ENCODE peak calls at places on chromosomes 2 and 18, in five cellular contexts. D is DMS153, U is AG04450, T is heart right ventricle, Q is ELR. K is an unnamed sample.

GRCh38 chr2:30871980-30872789 is 64.9 kb upstream of the CAPN13 start:
- DNase-seq in D (peak; percentile 90), U (no peak), T (peak; percentile 29), Q (no peak), K (no peak)

GRCh38 chr18:12102136-12102842 is 8.6 kb downstream of the ANKRD62 start:
- DNase-seq in D (no peak), U (no peak), T (no peak), Q (no peak), K (no peak)

GRCh38 chr2:106020821-106021316 is 173.2 kb downstream of the UXS1 start:
- DNase-seq in D (peak; percentile 26), U (no peak), T (peak; percentile 16), Q (no peak), K (no peak)

GRCh38 chr2:30756971-30757370 is 50.3 kb downstream of the CAPN13 start:
- DNase-seq in D (no peak), U (no peak), T (no peak), Q (no peak), K (no peak)

GRCh38 chr18:45505497-45506206 is 109.6 kb upstream of the SLC14A2 start:
- DNase-seq in D (no peak), U (no peak), T (no peak), Q (no peak), K (no peak)

GRCh38 chr2:25197336-25198208 is 29.2 kb upstream of the POMC start:
- DNase-seq in D (no peak), U (no peak), T (no peak), Q (peak; percentile 23), K (no peak)

GRCh38 chr2:205187731-205188130 is 494.6 kb upstream of the NRP2 start:
- DNase-seq in D (no peak), U (no peak), T (no peak), Q (no peak), K (no peak)

GRCh38 chr2:41495050-41495449 is 552.8 kb upstream of the PKDCC start:
- DNase-seq in D (no peak), U (no peak), T (no peak), Q (no peak), K (no peak)

GRCh38 chr2:98726172-98726725 is 4.7 kb downstream of the MGAT4A start:
- DNase-seq in D (no peak), U (no peak), T (no peak), Q (no peak), K (no peak)

GRCh38 chr2:18910843-18911242 is 321.5 kb upstream of the NT5C1B start:
- DNase-seq in D (no peak), U (no peak), T (peak; percentile 16), Q (peak; percentile 76), K (no peak)

GRCh38 chr2:176126929-176127768 is 2.4 kb upstream of the HOXD8 start:
- DNase-seq in D (peak; percentile 79), U (peak; percentile 29), T (peak; percentile 78), Q (peak; percentile 74), K (no peak)

GRCh38 chr18:923144-923543 is 18.5 kb downstream of the ADCYAP1 start:
- DNase-seq in D (peak; percentile 30), U (no peak), T (no peak), Q (no peak), K (no peak)

GRCh38 chr2:233360771-233361176 is 6.5 kb downstream of the DGKD start:
- DNase-seq in D (no peak), U (no peak), T (no peak), Q (no peak), K (no peak)

GRCh38 chr2:68465081-68465916 is 1.8 kb downstream of the FBXO48 start:
- DNase-seq in D (no peak), U (no peak), T (no peak), Q (peak; percentile 79), K (no peak)

GRCh38 chr2:232866104-232866503 is 4.0 kb upstream of the SNORC start:
- DNase-seq in D (no peak), U (no peak), T (no peak), Q (no peak), K (no peak)

GRCh38 chr2:3282056-3282998 is 95.3 kb downstream of the EIPR1 start:
- DNase-seq in D (peak; percentile 93), U (peak; percentile 23), T (peak; percentile 42), Q (no peak), K (no peak)

GRCh38 chr18:22551536-22552151 is 133.9 kb upstream of the CTAGE1 start:
- DNase-seq in D (no peak), U (peak; percentile 54), T (no peak), Q (peak; percentile 92), K (no peak)

GRCh38 chr2:160394153-160394552 is 99.5 kb downstream of the RBMS1 start:
- DNase-seq in D (no peak), U (no peak), T (no peak), Q (peak; percentile 42), K (no peak)

GRCh38 chr18:73315381-73315780 is 447.6 kb upstream of the NETO1 start:
- DNase-seq in D (no peak), U (no peak), T (no peak), Q (no peak), K (no peak)

GRCh38 chr2:51995293-51995692 is 963.4 kb upstream of the NRXN1 start:
- DNase-seq in D (no peak), U (peak; percentile 36), T (no peak), Q (peak; percentile 23), K (no peak)

GRCh38 chr2:63163231-63163845 is 112.7 kb downstream of the OTX1 start:
- DNase-seq in D (no peak), U (no peak), T (no peak), Q (peak; percentile 3), K (no peak)

GRCh38 chr2:152297715-152298114 is 37.3 kb upstream of the FMNL2 start:
- DNase-seq in D (no peak), U (no peak), T (no peak), Q (no peak), K (no peak)

GRCh38 chr2:233563663-233564430 is 2.7 kb downstream of the USP40 start:
- DNase-seq in D (no peak), U (no peak), T (no peak), Q (no peak), K (no peak)

GRCh38 chr18:3852321-3852720 is 402.3 kb downstream of the TGIF1 start:
- DNase-seq in D (no peak), U (no peak), T (no peak), Q (peak; percentile 24), K (no peak)

K was measured in RWPE2.